ENCODE peak calls at places on chromosomes 3 and 15, in five cellular contexts. H, R, L, T and Z are unnamed samples.

GRCh38 chr3:196740476-196741400 is 1.1 kb downstream of the PAK2 start:
- DNase-seq in R (peak; percentile 31), T (no peak), L (no peak), H (no peak), Z (no peak)

GRCh38 chr15:63348392-63348791 is 33.3 kb downstream of the CA12 start:
- DNase-seq in H (peak; percentile 75), L (no peak), T (no peak), R (no peak), Z (peak; percentile 51)

GRCh38 chr3:140187648-140188221 is 252.8 kb downstream of the CLSTN2 start:
- DNase-seq in T (no peak), H (no peak), R (no peak), L (no peak), Z (no peak)

GRCh38 chr3:152374260-152374990 is 105.7 kb downstream of the MBNL1 start:
- DNase-seq in H (no peak), R (no peak), L (peak; percentile 23), T (no peak), Z (no peak)

GRCh38 chr3:152373379-152373778 is 104.7 kb downstream of the MBNL1 start:
- DNase-seq in H (no peak), T (no peak), L (no peak), R (no peak), Z (no peak)

GRCh38 chr15:89656116-89656815 is 999 bp upstream of the KIF7 start:
- DNase-seq in T (no peak), L (no peak), R (no peak), H (no peak), Z (peak; percentile 35)

GRCh38 chr15:96262097-96262496 is 68.4 kb upstream of the NR2F2 start:
- DNase-seq in R (no peak), T (no peak), H (no peak), L (no peak), Z (no peak)

GRCh38 chr3:10010546-10011465 is 15.4 kb upstream of the FANCD2 start:
- DNase-seq in L (peak; percentile 86), T (peak; percentile 96), H (peak; percentile 99), R (peak; percentile 96), Z (peak; percentile 86)

GRCh38 chr3:144636833-144637232 is 665.2 kb downstream of the DIPK2A start:
- DNase-seq in R (no peak), L (peak; percentile 1), H (no peak), T (no peak), Z (no peak)

GRCh38 chr3:61439116-61439459 is 122.3 kb upstream of the PTPRG start:
- DNase-seq in T (no peak), L (no peak), R (no peak), H (no peak), Z (no peak)

GRCh38 chr3:197504239-197505191 is 51.3 kb downstream of the BDH1 start:
- DNase-seq in R (no peak), L (no peak), T (no peak), H (no peak), Z (no peak)

GRCh38 chr3:42733501-42734262 is 31.1 kb upstream of the HHATL start:
- DNase-seq in T (no peak), H (no peak), L (no peak), R (peak; percentile 10), Z (no peak)

GRCh38 chr15:39661776-39662175 is 80.9 kb downstream of the THBS1 start:
- DNase-seq in T (no peak), L (no peak), R (no peak), H (no peak), Z (no peak)

GRCh38 chr3:127711021-127711420 is 38.3 kb downstream of the ABTB1 start:
- DNase-seq in L (no peak), T (no peak), R (no peak), H (peak; percentile 4), Z (no peak)

GRCh38 chr3:52028572-52028971 is 27.8 kb downstream of the DUSP7 start:
- DNase-seq in T (no peak), L (no peak), R (no peak), H (no peak), Z (peak; percentile 59)

GRCh38 chr3:39362177-39362576 is 21.0 kb upstream of the SLC25A38 start:
- DNase-seq in T (no peak), R (no peak), H (no peak), L (no peak), Z (no peak)

GRCh38 chr15:81858136-81858535 is 187.7 kb downstream of the MEX3B start:
- DNase-seq in T (no peak), L (no peak), R (no peak), H (no peak), Z (no peak)

GRCh38 chr15:99451484-99451883 is 114.3 kb upstream of the MEF2A start:
- DNase-seq in H (no peak), T (no peak), R (no peak), L (no peak), Z (no peak)

GRCh38 chr3:51940648-51941421 is 869 bp downstream of the RRP9 start:
- DNase-seq in L (no peak), R (no peak), H (no peak), T (no peak), Z (no peak)

GRCh38 chr3:161317077-161317476 is 54.2 kb downstream of the SPTSSB start:
- DNase-seq in R (no peak), H (no peak), L (no peak), T (no peak), Z (no peak)

GRCh38 chr3:30302027-30302426 is 304.4 kb upstream of the TGFBR2 start:
- DNase-seq in L (no peak), R (no peak), T (no peak), H (no peak), Z (no peak)

GRCh38 chr3:105322570-105323273 is 44.0 kb upstream of the ALCAM start:
- DNase-seq in T (no peak), L (no peak), R (no peak), H (no peak), Z (no peak)

GRCh38 chr15:37204698-37205097 is 104.3 kb upstream of the MEIS2 start:
- DNase-seq in R (no peak), L (no peak), T (no peak), H (no peak), Z (no peak)

GRCh38 chr3:129872107-129872506 is 21.4 kb downstream of the TMCC1 start:
- DNase-seq in L (no peak), T (no peak), H (no peak), R (no peak), Z (no peak)

GRCh38 chr3:170563712-170564423 is 22.0 kb downstream of the SLC7A14 start:
- DNase-seq in L (no peak), R (no peak), H (no peak), T (no peak), Z (peak; percentile 42)

GRCh38 chr3:117893638-117894037 is 1141.0 kb downstream of the IGSF11 start:
- DNase-seq in L (no peak), T (no peak), H (no peak), R (no peak), Z (no peak)

GRCh38 chr3:131535596-131535995 is 32.8 kb upstream of the MRPL3 start:
- DNase-seq in T (no peak), L (no peak), R (no peak), H (no peak), Z (peak; percentile 12)

GRCh38 chr15:100383302-100384107 is 41.7 kb upstream of the ADAMTS17 start:
- DNase-seq in T (no peak), H (peak; percentile 19), L (peak; percentile 39), R (peak; percentile 46), Z (no peak)

GRCh38 chr3:171741377-171741776 is 68.9 kb downstream of the PLD1 start:
- DNase-seq in T (no peak), R (no peak), H (no peak), L (no peak), Z (no peak)

GRCh38 chr15:60128000-60128376 is 123.9 kb downstream of the FOXB1 start:
- DNase-seq in R (no peak), H (no peak), T (no peak), L (no peak), Z (no peak)

GRCh38 chr3:127686512-127686894 is 13.8 kb downstream of the ABTB1 start:
- DNase-seq in L (no peak), T (no peak), H (no peak), R (no peak), Z (no peak)

GRCh38 chr3:45778761-45779201 is 17.6 kb downstream of the SLC6A20 start:
- DNase-seq in L (no peak), T (no peak), R (no peak), H (no peak), Z (no peak)

GRCh38 chr3:21620511-21621395 is 130.3 kb downstream of the ZNF385D start:
- DNase-seq in T (no peak), H (no peak), L (no peak), R (no peak), Z (peak; percentile 0)

GRCh38 chr3:48598323-48599076 is 3.4 kb upstream of the COL7A1 start:
- DNase-seq in R (peak; percentile 86), L (peak; percentile 48), T (no peak), H (peak; percentile 41), Z (peak; percentile 78)
- TF ChIP-seq POLR2A in R (no peak), L (no peak), T (no peak), H (no peak), Z (no peak)

DNA sequence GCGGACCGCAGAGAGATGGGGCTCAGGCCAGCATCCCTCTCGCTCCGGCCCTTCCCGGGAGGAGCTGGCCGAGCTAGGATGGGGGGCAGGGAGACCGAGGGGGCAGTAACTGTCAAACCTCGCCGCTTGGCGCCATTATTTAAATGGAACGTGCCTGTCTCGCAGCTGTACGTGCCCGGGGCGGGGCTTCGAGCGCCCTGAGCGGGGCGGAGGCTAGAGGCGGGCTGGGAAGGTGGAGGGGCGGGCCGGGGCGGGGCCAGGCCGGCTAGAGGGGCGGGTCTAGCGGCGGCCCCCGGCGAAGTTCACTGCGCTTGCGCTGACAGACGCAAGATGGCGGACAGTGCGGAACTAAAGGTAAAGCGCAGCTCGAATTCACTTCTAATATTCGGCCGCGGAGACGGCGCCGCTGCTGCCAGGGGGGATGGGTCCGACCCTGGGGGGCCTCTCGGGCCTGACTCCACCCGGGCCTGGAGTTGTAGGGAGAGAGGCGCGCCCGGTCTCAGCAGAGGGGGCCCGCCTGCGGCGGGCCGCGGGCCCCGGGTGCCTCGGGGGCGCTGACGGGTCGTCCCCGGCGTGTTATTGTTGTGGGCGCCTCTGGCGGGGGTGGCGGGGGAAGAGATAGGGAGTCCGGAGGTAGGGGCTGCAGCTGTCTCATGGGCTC is at the start of gene PIAS1:
- DNase-seq in T (peak; percentile 79), L (peak; percentile 91), R (peak; percentile 91), H (peak; percentile 95), Z (peak; percentile 65)
- TF ChIP-seq POLR2A in T (peak; percentile 89), L (peak; percentile 80), R (peak; percentile 84), H (peak; percentile 94), Z (peak; percentile 80)

GRCh38 chr3:107240183-107241091 is 136.8 kb upstream of the CCDC54 start:
- DNase-seq in H (peak; percentile 75), T (peak; percentile 68), L (peak; percentile 70), R (peak; percentile 79), Z (peak; percentile 78)
- TF ChIP-seq POLR2A in H (no peak), T (no peak), L (peak; percentile 76), R (peak; percentile 74), Z (peak; percentile 74)

DNA sequence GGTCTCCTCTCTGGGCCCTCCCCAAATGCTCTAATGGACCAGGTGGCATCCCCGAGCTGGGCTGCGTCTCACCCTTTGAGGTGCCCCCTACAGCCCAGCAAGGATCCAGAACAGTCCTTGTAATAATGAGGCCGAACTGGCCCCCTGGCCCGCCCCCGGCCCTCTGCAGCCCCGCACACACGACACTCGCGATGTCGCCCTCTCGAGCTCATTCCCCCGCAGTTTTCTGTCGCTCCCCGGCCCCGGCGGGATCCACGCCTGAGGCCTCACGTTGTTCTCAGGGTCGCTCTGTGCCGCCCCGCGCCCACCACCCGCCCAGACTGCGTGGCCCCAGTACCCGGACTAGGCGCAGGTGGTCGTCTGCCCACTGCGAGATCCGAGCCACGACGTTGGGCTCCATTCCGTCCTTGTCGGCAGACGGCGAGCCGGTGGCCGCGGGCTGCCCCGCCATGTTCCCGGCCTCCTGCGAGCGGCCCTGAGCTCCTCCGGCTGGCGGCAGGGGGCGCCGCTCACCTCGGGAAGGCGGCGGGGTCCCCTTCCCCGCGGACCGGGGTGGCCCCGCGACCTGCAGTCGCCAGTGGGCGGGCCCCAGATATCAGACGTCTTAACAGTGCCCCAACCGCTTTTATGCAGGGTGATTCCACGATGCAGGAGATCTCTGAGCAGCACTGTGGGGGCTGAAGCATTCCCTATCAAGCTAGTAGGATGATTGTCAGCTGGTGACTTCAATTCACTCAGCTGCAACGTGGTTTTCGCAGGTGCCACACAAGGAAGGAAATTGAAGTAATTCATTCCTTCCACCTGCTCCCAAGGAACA is at the start of gene C3orf33:
- DNase-seq in R (peak; percentile 61), T (peak; percentile 87), H (peak; percentile 80), L (peak; percentile 84), Z (peak; percentile 81)
- TF ChIP-seq POLR2A in R (no peak), T (no peak), H (no peak), L (peak; percentile 63), Z (peak; percentile 36)